ENCODE peak calls at places on chromosome 14, in ten cellular contexts. R, Z, N, L, V, M, P, K, B and D are unnamed samples.

GRCh38 chr14:97713023-97713422 is 915.8 kb downstream of the VRK1 start:
- DNase-seq in R (no peak), Z (no peak), N (no peak), L (no peak), V (peak), M (no peak), P (peak), K (no peak), B (no peak), D (no peak)

GRCh38 chr14:30443368-30444007 is 115.5 kb upstream of the G2E3 start:
- DNase-seq in R (no peak), Z (no peak), N (peak), L (peak), V (peak), M (no peak), P (peak), K (no peak), B (no peak), D (no peak)

GRCh38 chr14:45819107-45819506 is 566.1 kb upstream of the MIS18BP1 start:
- DNase-seq in R (no peak), Z (no peak), N (no peak), L (no peak), V (no peak), M (no peak), P (no peak), K (no peak), B (no peak), D (no peak)

GRCh38 chr14:21917699-21918436 is 244.2 kb upstream of the OR4E1 start:
- DNase-seq in R (no peak), Z (no peak), N (peak), L (peak), V (peak), M (no peak), P (peak), K (peak), B (peak), D (no peak)

GRCh38 chr14:61528591-61529021 is 166.7 kb upstream of the HIF1A start:
- DNase-seq in R (no peak), Z (no peak), N (peak), L (no peak), V (peak), M (no peak), P (no peak), K (no peak), B (peak), D (no peak)

GRCh38 chr14:100670017-100670974 is 56.4 kb upstream of the DLK1 start:
- DNase-seq in R (no peak), Z (no peak), N (no peak), L (no peak), V (no peak), M (no peak), P (no peak), K (no peak), B (no peak), D (no peak)

GRCh38 chr14:22375321-22375930 is 213.6 kb downstream of the DAD1 start:
- DNase-seq in R (no peak), Z (no peak), N (peak), L (peak), V (peak), M (no peak), P (peak), K (no peak), B (peak), D (no peak)

GRCh38 chr14:33499687-33500086 is 451.2 kb downstream of the EGLN3 start:
- DNase-seq in R (no peak), Z (no peak), N (no peak), L (no peak), V (peak), M (no peak), P (no peak), K (no peak), B (no peak), D (no peak)

GRCh38 chr14:68724914-68725313 is 68.0 kb downstream of the ZFP36L1 start:
- DNase-seq in R (no peak), Z (no peak), N (no peak), L (no peak), V (no peak), M (no peak), P (no peak), K (no peak), B (no peak), D (no peak)

GRCh38 chr14:101575581-101575980 is 14.3 kb downstream of the DIO3 start:
- DNase-seq in R (no peak), Z (no peak), N (no peak), L (no peak), V (no peak), M (no peak), P (no peak), K (no peak), B (no peak), D (no peak)

GRCh38 chr14:51006781-51007211 is 62.5 kb upstream of the PYGL start:
- DNase-seq in R (no peak), Z (no peak), N (peak), L (no peak), V (peak), M (no peak), P (no peak), K (no peak), B (peak), D (peak)

GRCh38 chr14:63362305-63362914 is 43.7 kb upstream of the GPHB5 start:
- DNase-seq in R (no peak), Z (no peak), N (no peak), L (no peak), V (no peak), M (no peak), P (no peak), K (no peak), B (no peak), D (no peak)

GRCh38 chr14:63371033-63371432 is 52.3 kb upstream of the GPHB5 start:
- DNase-seq in R (no peak), Z (no peak), N (no peak), L (no peak), V (no peak), M (no peak), P (no peak), K (no peak), B (no peak), D (no peak)

GRCh38 chr14:63367742-63368364 is 49.1 kb upstream of the GPHB5 start:
- DNase-seq in R (no peak), Z (no peak), N (no peak), L (no peak), V (no peak), M (no peak), P (no peak), K (no peak), B (no peak), D (no peak)
- TF ChIP-seq CTCF in R (no peak), Z (no peak), N (peak), L (no peak), V (peak), M (peak), P (peak), K (no peak), B (no peak), D (peak)

GRCh38 chr14:85235868-85236267 is 294.1 kb upstream of the FLRT2 start:
- DNase-seq in R (no peak), Z (no peak), N (no peak), L (no peak), V (no peak), M (no peak), P (no peak), K (no peak), B (no peak), D (no peak)

GRCh38 chr14:85233756-85234545 is 296.0 kb upstream of the FLRT2 start:
- DNase-seq in R (no peak), Z (no peak), N (peak), L (no peak), V (peak), M (no peak), P (no peak), K (no peak), B (no peak), D (no peak)

GRCh38 chr14:85234626-85235025 is 295.3 kb upstream of the FLRT2 start:
- DNase-seq in R (no peak), Z (no peak), N (no peak), L (no peak), V (no peak), M (no peak), P (no peak), K (no peak), B (no peak), D (no peak)
- TF ChIP-seq CTCF in R (no peak), Z (no peak), N (no peak), L (no peak), V (no peak), M (no peak), P (no peak), K (no peak), B (no peak), D (no peak)

GRCh38 chr14:75831971-75832370 is 149.8 kb downstream of the TGFB3 start:
- DNase-seq in R (no peak), Z (no peak), N (peak), L (no peak), V (peak), M (no peak), P (no peak), K (no peak), B (no peak), D (no peak)

GRCh38 chr14:75837151-75837787 is 144.5 kb downstream of the TGFB3 start:
- DNase-seq in R (no peak), Z (no peak), N (no peak), L (no peak), V (peak), M (no peak), P (no peak), K (no peak), B (no peak), D (no peak)

GRCh38 chr14:75833326-75834020 is 148.3 kb downstream of the TGFB3 start:
- DNase-seq in R (no peak), Z (no peak), N (no peak), L (no peak), V (no peak), M (no peak), P (no peak), K (no peak), B (no peak), D (no peak)

GRCh38 chr14:75832621-75833297 is 149.0 kb downstream of the TGFB3 start:
- DNase-seq in R (no peak), Z (no peak), N (peak), L (no peak), V (peak), M (no peak), P (no peak), K (no peak), B (peak), D (peak)

GRCh38 chr14:75835156-75836141 is 146.3 kb downstream of the TGFB3 start:
- DNase-seq in R (no peak), Z (no peak), N (peak), L (no peak), V (no peak), M (no peak), P (no peak), K (no peak), B (no peak), D (no peak)
- TF ChIP-seq CTCF in R (no peak), Z (no peak), N (no peak), L (no peak), V (no peak), M (no peak), P (no peak), K (no peak), B (no peak), D (no peak)

GRCh38 chr14:102772781-102773570 is 4.3 kb upstream of the TRAF3 start:
- DNase-seq in R (no peak), Z (no peak), N (no peak), L (no peak), V (peak), M (peak), P (no peak), K (no peak), B (no peak), D (no peak)
- TF ChIP-seq CTCF in R (no peak), Z (peak), N (peak), L (peak), V (peak), M (peak), P (peak), K (no peak), B (peak), D (peak)

GRCh38 chr14:34981743-34982420 is 910 bp upstream of the SRP54 start:
- DNase-seq in R (no peak), Z (no peak), N (no peak), L (no peak), V (peak), M (no peak), P (peak), K (peak), B (peak), D (no peak)
- TF ChIP-seq CTCF in R (no peak), Z (peak), N (peak), L (peak), V (peak), M (peak), P (peak), K (peak), B (peak), D (peak)

GRCh38 chr14:31492759-31493498 is 5.1 kb upstream of the GPR33 start:
- DNase-seq in R (no peak), Z (no peak), N (no peak), L (no peak), V (no peak), M (no peak), P (no peak), K (no peak), B (no peak), D (no peak)
- TF ChIP-seq CTCF in R (no peak), Z (no peak), N (no peak), L (no peak), V (no peak), M (no peak), P (no peak), K (no peak), B (no peak), D (no peak)

GRCh38 chr14:62687818-62688217 is 357.4 kb downstream of the KCNH5 start:
- DNase-seq in R (no peak), Z (no peak), N (no peak), L (no peak), V (no peak), M (no peak), P (no peak), K (no peak), B (no peak), D (no peak)
- TF ChIP-seq CTCF in R (no peak), Z (no peak), N (no peak), L (no peak), V (no peak), M (no peak), P (no peak), K (no peak), B (no peak), D (no peak)